ENCODE peak calls at places on chromosomes 1 and 21, in eight cellular contexts. E is A549, N is sigmoid colon, G is lung, Q is psoas muscle, L is uterus, T is esophagus squamous epithelium, I is trophoblast cell. S is an unnamed sample. For H3K4me1, the result is how much of the 10 kb centered on the place peaks cover.

GRCh38 chr1:173161510-173162221 is 45.5 kb downstream of the TNFSF4 start:
- DNase-seq in E (no peak), N (no peak), G (no peak), Q (no peak), L (no peak), T (no peak), I (no peak), S (no peak)

GRCh38 chr1:7539772-7540175 is 231.3 kb upstream of the VAMP3 start:
- DNase-seq in E (no peak), N (no peak), G (peak), Q (no peak), L (no peak), T (no peak), I (peak), S (no peak)

GRCh38 chr1:145711213-145711651 is 4.1 kb upstream of the PDZK1 start:
- DNase-seq in E (no peak), N (no peak), G (no peak), Q (no peak), L (no peak), T (no peak), I (no peak), S (no peak)

GRCh38 chr1:18840145-18840544 is 19.3 kb downstream of the TAS1R2 start:
- DNase-seq in E (no peak), N (peak), G (no peak), Q (no peak), L (no peak), T (no peak), I (no peak), S (no peak)

GRCh38 chr1:29267341-29268070 is 31.2 kb downstream of the PTPRU start:
- DNase-seq in E (no peak), N (peak), G (no peak), Q (no peak), L (no peak), T (no peak), I (no peak), S (no peak)

GRCh38 chr1:7373936-7374760 is 396.9 kb upstream of the VAMP3 start:
- DNase-seq in E (no peak), N (peak), G (no peak), Q (no peak), L (no peak), T (no peak), I (no peak), S (no peak)

GRCh38 chr1:99481391-99481996 is 164.4 kb upstream of the PALMD start:
- DNase-seq in E (peak), N (no peak), G (peak), Q (no peak), L (peak), T (no peak), I (peak), S (no peak)

GRCh38 chr1:64220241-64220640 is 16.8 kb downstream of the UBE2U start:
- DNase-seq in E (no peak), N (no peak), G (no peak), Q (no peak), L (no peak), T (no peak), I (peak), S (no peak)

GRCh38 chr21:44999428-44999971 is 59.7 kb downstream of the SLX9 start:
- DNase-seq in E (no peak), N (peak), G (no peak), Q (peak), L (no peak), T (no peak), I (no peak), S (peak)

GRCh38 chr21:32136546-32136945 is 142.3 kb downstream of the MIS18A start:
- DNase-seq in E (no peak), N (no peak), G (no peak), Q (no peak), L (no peak), T (no peak), I (no peak), S (no peak)

GRCh38 chr1:36696261-36696940 is 213.7 kb upstream of the CSF3R start:
- DNase-seq in E (no peak), N (no peak), G (no peak), Q (no peak), L (no peak), T (no peak), I (no peak), S (no peak)

GRCh38 chr1:20248954-20249612 is 41.6 kb upstream of the VWA5B1 start:
- DNase-seq in E (no peak), N (no peak), G (no peak), Q (no peak), L (no peak), T (no peak), I (no peak), S (no peak)

GRCh38 chr1:179812501-179813292 is 64.9 kb downstream of the TOR1AIP2 start:
- DNase-seq in E (no peak), N (no peak), G (no peak), Q (no peak), L (no peak), T (no peak), I (no peak), S (peak)

GRCh38 chr1:155962599-155963211 is 15.6 kb downstream of the ARHGEF2 start:
- DNase-seq in E (no peak), N (no peak), G (peak), Q (no peak), L (peak), T (no peak), I (no peak), S (peak)

GRCh38 chr21:34817821-34818662 is 149.2 kb downstream of the CLIC6 start:
- DNase-seq in E (no peak), N (no peak), G (no peak), Q (no peak), L (no peak), T (no peak), I (no peak), S (no peak)

GRCh38 chr1:85654066-85654782 is 54.0 kb downstream of the ZNHIT6 start:
- DNase-seq in E (no peak), N (no peak), G (no peak), Q (no peak), L (no peak), T (no peak), I (no peak), S (no peak)

GRCh38 chr1:109490029-109490933 is 3.6 kb upstream of the CYB561D1 start:
- DNase-seq in E (peak), N (peak), G (peak), Q (peak), L (peak), T (no peak), I (peak), S (peak)

GRCh38 chr21:25421327-25422028 is 185.8 kb downstream of the MRPL39 start:
- DNase-seq in E (no peak), N (no peak), G (no peak), Q (no peak), L (no peak), T (no peak), I (no peak), S (no peak)

GRCh38 chr1:25210728-25211127 is 21.6 kb downstream of the SYF2 start:
- DNase-seq in E (no peak), N (no peak), G (no peak), Q (no peak), L (no peak), T (no peak), I (no peak), S (no peak)

GRCh38 chr1:184287001-184287400 is 99.8 kb upstream of the C1orf21 start:
- DNase-seq in E (no peak), N (peak), G (no peak), Q (no peak), L (no peak), T (no peak), I (no peak), S (no peak)

GRCh38 chr1:221442056-221442455 is 299.8 kb downstream of the DUSP10 start:
- DNase-seq in E (no peak), N (no peak), G (no peak), Q (no peak), L (no peak), T (no peak), I (no peak), S (no peak)

GRCh38 chr1:217372251-217372970 is 258.5 kb downstream of the GPATCH2 start:
- DNase-seq in E (no peak), N (no peak), G (no peak), Q (no peak), L (no peak), T (no peak), I (no peak), S (no peak)

GRCh38 chr1:3462356-3463012 is 8.0 kb downstream of the ARHGEF16 start:
- DNase-seq in E (no peak), N (peak), G (no peak), Q (peak), L (no peak), T (no peak), I (peak), S (peak)

GRCh38 chr1:201985355-201985754 is 2.9 kb downstream of the RNPEP start:
- DNase-seq in E (no peak), N (no peak), G (no peak), Q (no peak), L (no peak), T (no peak), I (no peak), S (no peak)

GRCh38 chr1:220748091-220748934 is at the start of gene MTARC2:
- DNase-seq in E (peak), N (peak), G (peak), Q (peak), L (peak), T (peak), I (peak), S (peak)

GRCh38 chr21:29558331-29558730 is 259.6 kb downstream of the BACH1 start:
- DNase-seq in E (no peak), N (no peak), G (no peak), Q (no peak), L (no peak), T (no peak), I (no peak), S (no peak)

GRCh38 chr1:223133301-223133823 is 9.7 kb downstream of the TLR5 start:
- DNase-seq in E (no peak), N (peak), G (no peak), Q (no peak), L (no peak), T (no peak), I (peak), S (no peak)

GRCh38 chr21:44006017-44006624 is 6.0 kb upstream of the TRAPPC10 start:
- DNase-seq in E (peak), N (peak), G (no peak), Q (peak), L (peak), T (no peak), I (peak), S (no peak)

GRCh38 chr1:39720094-39720999 is 18.3 kb upstream of the PPIE start:
- DNase-seq in E (no peak), N (no peak), G (peak), Q (no peak), L (no peak), T (no peak), I (peak), S (no peak)

GRCh38 chr1:167196185-167196584 is 24.5 kb upstream of the POU2F1 start:
- DNase-seq in E (no peak), N (no peak), G (no peak), Q (no peak), L (no peak), T (no peak), I (no peak), S (no peak)

DNA sequence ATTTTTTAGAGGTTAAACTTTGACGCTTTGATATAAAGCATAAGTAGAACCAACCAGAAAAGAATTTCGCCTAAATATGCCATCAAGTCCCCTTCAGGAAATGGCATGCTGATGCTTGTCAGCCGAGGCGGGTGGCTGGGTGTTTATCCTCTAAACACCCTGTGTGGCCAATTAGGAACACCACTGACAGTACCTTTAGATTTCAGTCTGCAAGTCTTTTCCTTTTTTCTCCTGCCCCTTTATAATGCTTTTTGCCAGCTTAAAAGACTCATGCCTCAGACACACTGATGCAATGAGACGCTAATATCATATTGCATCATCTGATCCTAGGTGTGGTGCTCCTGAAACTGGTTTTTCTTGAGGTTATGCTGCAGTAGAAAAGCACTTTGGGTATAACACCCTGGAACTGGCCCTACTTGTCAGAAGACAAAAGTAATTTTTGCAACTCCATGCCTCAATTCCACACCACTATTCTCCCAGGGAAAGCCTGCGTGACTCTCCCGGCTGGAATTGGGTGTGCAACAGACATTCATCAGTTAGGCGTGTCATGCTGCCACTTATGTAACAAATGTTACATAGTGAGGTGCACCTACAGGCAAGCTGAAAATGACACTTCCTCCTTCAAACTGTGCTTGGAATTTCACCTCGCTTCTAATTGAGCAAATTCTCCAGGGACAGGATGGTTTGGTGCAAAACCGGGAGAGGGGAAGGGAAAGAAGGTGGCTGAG is 2.0 kb upstream of the RCC2 start:
- DNase-seq in E (no peak), N (no peak), G (no peak), Q (no peak), L (no peak), T (no peak), I (peak), S (no peak)
- H3K4me3 ChIP-seq in E (peak), N (no peak), G (no peak), Q (no peak), L (no peak), T (peak), I (no peak), S (no peak)

GRCh38 chr1:9846611-9847171 is 22.9 kb upstream of the CLSTN1 start:
- DNase-seq in E (no peak), N (no peak), G (no peak), Q (no peak), L (no peak), T (no peak), I (no peak), S (no peak)
- H3K4me1 ChIP-seq in E (under half), N (under half), G (under half), Q (under half), L (under half), T (under half), I (under half), S (under half)

GRCh38 chr1:160560045-160560724 is 19.1 kb downstream of the CD84 start:
- DNase-seq in E (no peak), N (no peak), G (no peak), Q (no peak), L (no peak), T (no peak), I (no peak), S (no peak)

GRCh38 chr1:160567858-160568682 is 11.2 kb downstream of the CD84 start:
- DNase-seq in E (no peak), N (no peak), G (no peak), Q (no peak), L (no peak), T (no peak), I (no peak), S (no peak)

GRCh38 chr1:160570847-160571246 is 8.4 kb downstream of the CD84 start:
- DNase-seq in E (no peak), N (no peak), G (no peak), Q (no peak), L (no peak), T (no peak), I (no peak), S (no peak)

GRCh38 chr1:160565568-160565967 is 13.7 kb downstream of the CD84 start:
- DNase-seq in E (no peak), N (no peak), G (no peak), Q (no peak), L (no peak), T (no peak), I (no peak), S (no peak)
- H3K27ac ChIP-seq in E (no peak), N (no peak), G (no peak), Q (no peak), L (no peak), T (no peak), I (no peak), S (peak)

GRCh38 chr1:14598007-14598497 is 433 bp upstream of the KAZN start:
- DNase-seq in E (no peak), N (no peak), G (no peak), Q (no peak), L (no peak), T (no peak), I (peak), S (no peak)

GRCh38 chr1:14600405-14601150 is 2.1 kb downstream of the KAZN start:
- DNase-seq in E (no peak), N (no peak), G (no peak), Q (no peak), L (no peak), T (no peak), I (no peak), S (no peak)

GRCh38 chr1:14598498-14599172 is at the start of gene KAZN:
- DNase-seq in E (no peak), N (peak), G (no peak), Q (peak), L (no peak), T (no peak), I (peak), S (peak)

GRCh38 chr1:14599787-14600186 is 1.3 kb downstream of the KAZN start:
- DNase-seq in E (no peak), N (no peak), G (no peak), Q (no peak), L (no peak), T (no peak), I (no peak), S (no peak)

GRCh38 chr1:14599173-14599754 is 779 bp downstream of the KAZN start:
- DNase-seq in E (no peak), N (no peak), G (no peak), Q (peak), L (no peak), T (no peak), I (no peak), S (no peak)
- H3K4me3 ChIP-seq in E (peak), N (peak), G (peak), Q (peak), L (no peak), T (peak), I (peak), S (peak)

DNA sequence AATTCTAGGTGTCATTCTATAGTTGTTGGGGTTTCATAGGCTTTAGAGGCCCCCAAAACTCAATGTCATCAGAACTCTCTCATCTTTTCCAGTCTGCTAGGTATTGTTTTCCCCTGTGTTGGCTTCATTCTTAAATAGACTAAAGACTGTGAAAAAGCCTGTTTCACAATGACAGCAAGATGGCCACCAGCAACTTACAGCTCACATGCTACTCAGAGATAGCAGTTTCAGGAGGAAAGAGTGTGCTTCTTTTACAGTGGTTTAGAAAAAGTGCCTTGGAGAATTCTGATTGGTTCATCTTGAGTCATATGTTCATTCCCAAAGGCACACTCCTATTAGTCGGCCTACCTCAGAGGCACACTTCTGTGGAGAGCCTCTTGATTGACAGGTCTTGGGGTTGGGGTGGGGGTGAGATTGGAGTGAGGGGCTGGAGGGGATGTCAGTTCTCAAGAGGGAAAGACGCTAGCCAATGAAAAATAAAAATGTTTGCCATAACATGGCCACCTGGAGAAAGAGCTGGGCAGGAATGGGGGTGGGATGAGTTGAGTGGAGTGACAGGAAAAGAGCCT is 8.5 kb downstream of the IL23R start:
- DNase-seq in E (no peak), N (no peak), G (no peak), Q (no peak), L (no peak), T (no peak), I (no peak), S (no peak)
- H3K4me1 ChIP-seq in E (under half), N (under half), G (under half), Q (under half), L (under half), T (under half), I (under half), S (under half)

DNA sequence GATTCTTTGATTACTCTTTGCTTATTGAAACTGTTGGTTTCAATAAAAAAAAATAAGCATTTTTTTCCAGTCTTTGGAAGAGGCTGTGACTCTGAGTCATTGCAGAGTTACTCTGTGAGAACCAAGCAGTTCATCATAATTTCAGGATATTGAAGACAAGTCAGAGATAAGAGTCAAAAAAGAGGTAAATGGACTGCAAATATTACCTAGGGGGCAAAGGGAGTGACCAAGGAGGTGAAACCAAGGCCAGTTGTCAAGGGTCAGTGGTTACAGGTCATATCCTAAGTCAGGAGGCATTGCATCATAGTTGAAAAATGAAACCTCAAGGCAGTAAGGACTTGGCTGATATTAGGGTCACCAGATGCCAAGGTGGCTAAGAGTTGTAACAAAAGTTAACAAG is 597.1 kb upstream of the USP24 start:
- DNase-seq in E (no peak), N (no peak), G (no peak), Q (no peak), L (no peak), T (no peak), I (no peak), S (no peak)
- H3K27ac ChIP-seq in E (no peak), N (peak), G (no peak), Q (no peak), L (peak), T (no peak), I (peak), S (no peak)

S was measured in right cardiac atrium.